ENCODE peak calls at places on chromosomes 12 and 14, in five cellular contexts. O, M, I, J and Z are unnamed samples.
A peak's percentile ranks its signal among the peaks of the same experiment; 100 is the strongest.

GRCh38 chr12:85796001-85796400 is 40.2 kb downstream of the RASSF9 start:
- DNase-seq in O (no peak), M (no peak), I (no peak), J (no peak), Z (no peak)

GRCh38 chr14:74569826-74570591 is 42.0 kb downstream of the LTBP2 start:
- DNase-seq in O (peak; percentile 56), M (no peak), I (no peak), J (no peak), Z (no peak)

GRCh38 chr14:49583629-49584028 is 2.6 kb downstream of the RPS29 start:
- DNase-seq in O (no peak), M (no peak), I (no peak), J (no peak), Z (no peak)

GRCh38 chr12:115204957-115205754 is 521.2 kb upstream of the TBX3 start:
- DNase-seq in O (no peak), M (no peak), I (no peak), J (peak; percentile 44), Z (no peak)

GRCh38 chr12:64468966-64469365 is 17.0 kb downstream of the TBK1 start:
- DNase-seq in O (no peak), M (no peak), I (no peak), J (no peak), Z (no peak)

GRCh38 chr14:76644875-76645518 is 116.3 kb upstream of the VASH1 start:
- DNase-seq in O (peak; percentile 88), M (no peak), I (no peak), J (peak; percentile 9), Z (no peak)

GRCh38 chr12:6917491-6918231 is 3.3 kb downstream of the ENO2 start:
- DNase-seq in O (no peak), M (no peak), I (no peak), J (no peak), Z (no peak)

GRCh38 chr12:122467983-122468382 is 32.7 kb downstream of the ZCCHC8 start:
- DNase-seq in O (no peak), M (no peak), I (no peak), J (no peak), Z (no peak)

GRCh38 chr14:61184117-61184516 is 97.0 kb downstream of the TMEM30B start:
- DNase-seq in O (peak; percentile 78), M (no peak), I (no peak), J (peak; percentile 98), Z (no peak)

GRCh38 chr14:88386395-88386794 is 938 bp downstream of the SPATA7 start:
- DNase-seq in O (no peak), M (no peak), I (no peak), J (no peak), Z (no peak)

GRCh38 chr12:53005215-53005985 is 856 bp upstream of the EIF4B start:
- DNase-seq in O (no peak), M (no peak), I (peak; percentile 29), J (no peak), Z (no peak)

GRCh38 chr12:62190921-62191746 is 69.1 kb upstream of the USP15 start:
- DNase-seq in O (no peak), M (no peak), I (no peak), J (no peak), Z (no peak)

GRCh38 chr12:121145221-121145620 is 12.5 kb downstream of the P2RX7 start:
- DNase-seq in O (no peak), M (peak; percentile 49), I (no peak), J (no peak), Z (no peak)

GRCh38 chr12:56450241-56450640 is 1.0 kb upstream of the TIMELESS start:
- DNase-seq in O (no peak), M (no peak), I (no peak), J (no peak), Z (no peak)

GRCh38 chr14:88879016-88879415 is 54.6 kb downstream of the TTC8 start:
- DNase-seq in O (peak; percentile 4), M (no peak), I (no peak), J (peak; percentile 66), Z (peak; percentile 56)

GRCh38 chr14:92973265-92973797 is 50.4 kb downstream of the CHGA start:
- DNase-seq in O (peak; percentile 43), M (no peak), I (peak; percentile 69), J (peak; percentile 89), Z (no peak)